ENCODE peak calls at places on chromosome 15, in nine cellular contexts. F, B, Y, U, K, P, X, E and D are unnamed samples.

GRCh38 chr15:65309882-65310418 is 5.5 kb downstream of the RNU5B-1 start:
- DNase-seq in F (peak; percentile 30), B (no peak), Y (no peak), U (no peak), K (no peak), P (no peak), X (no peak), E (no peak), D (no peak)

GRCh38 chr15:23642413-23643044 is 5.1 kb downstream of the MAGEL2 start:
- DNase-seq in F (peak; percentile 58), B (peak; percentile 46), Y (peak; percentile 83), U (no peak), K (peak; percentile 24), P (peak; percentile 38), X (peak; percentile 8), E (peak; percentile 46), D (peak; percentile 70)

GRCh38 chr15:94262201-94262600 is 30.8 kb downstream of the MCTP2 start:
- DNase-seq in F (no peak), B (no peak), Y (no peak), U (no peak), K (no peak), P (no peak), X (no peak), E (no peak), D (no peak)

GRCh38 chr15:56732135-56732880 is 1.0 kb downstream of the ZNF280D start:
- DNase-seq in F (peak; percentile 17), B (peak; percentile 20), Y (no peak), U (no peak), K (no peak), P (no peak), X (no peak), E (peak; percentile 43), D (peak; percentile 40)

GRCh38 chr15:68719676-68720075 is 101.0 kb downstream of the ANP32A start:
- DNase-seq in F (no peak), B (no peak), Y (no peak), U (no peak), K (no peak), P (no peak), X (no peak), E (no peak), D (no peak)

GRCh38 chr15:75151214-75152128 is 50.2 kb upstream of the C15orf39 start:
- DNase-seq in F (no peak), B (no peak), Y (no peak), U (no peak), K (no peak), P (no peak), X (no peak), E (no peak), D (no peak)

GRCh38 chr15:46732060-46732459 is 985.2 kb upstream of the SEMA6D start:
- DNase-seq in F (no peak), B (no peak), Y (no peak), U (no peak), K (no peak), P (no peak), X (no peak), E (no peak), D (no peak)

GRCh38 chr15:74725241-74725774 is at the start of gene CYP1A1:
- DNase-seq in F (peak; percentile 33), B (no peak), Y (no peak), U (peak; percentile 24), K (no peak), P (no peak), X (peak; percentile 10), E (peak; percentile 23), D (peak; percentile 75)

GRCh38 chr15:74897300-74897701 is 7.5 kb downstream of the MPI start:
- DNase-seq in F (no peak), B (no peak), Y (no peak), U (no peak), K (no peak), P (no peak), X (no peak), E (no peak), D (no peak)

GRCh38 chr15:90315276-90315982 is 36.7 kb upstream of the ZNF774 start:
- DNase-seq in F (peak; percentile 13), B (peak; percentile 25), Y (peak; percentile 77), U (no peak), K (no peak), P (no peak), X (no peak), E (peak; percentile 40), D (no peak)

GRCh38 chr15:99129644-99130043 is 24.8 kb downstream of the SYNM start:
- DNase-seq in F (no peak), B (no peak), Y (no peak), U (no peak), K (no peak), P (no peak), X (no peak), E (no peak), D (no peak)

GRCh38 chr15:72771329-72771725 is 12.2 kb downstream of the ADPGK start:
- DNase-seq in F (no peak), B (no peak), Y (no peak), U (no peak), K (no peak), P (no peak), X (no peak), E (no peak), D (no peak)

GRCh38 chr15:82165948-82166376 is 96.6 kb downstream of the EFL1 start:
- DNase-seq in F (no peak), B (no peak), Y (no peak), U (no peak), K (no peak), P (no peak), X (no peak), E (peak; percentile 58), D (no peak)

GRCh38 chr15:58228708-58229107 is 90.5 kb downstream of the AQP9 start:
- DNase-seq in F (peak; percentile 14), B (peak; percentile 78), Y (no peak), U (no peak), K (no peak), P (no peak), X (no peak), E (peak; percentile 12), D (no peak)

GRCh38 chr15:41258706-41259471 is 27.8 kb downstream of the CHP1 start:
- DNase-seq in F (peak; percentile 60), B (no peak), Y (peak; percentile 40), U (no peak), K (no peak), P (no peak), X (no peak), E (no peak), D (no peak)

GRCh38 chr15:80507638-80508316 is 103.6 kb downstream of the ARNT2 start:
- DNase-seq in F (peak; percentile 13), B (peak; percentile 80), Y (no peak), U (no peak), K (no peak), P (no peak), X (no peak), E (no peak), D (no peak)

GRCh38 chr15:23569513-23569912 is 4.0 kb downstream of the MKRN3 start:
- DNase-seq in F (no peak), B (no peak), Y (no peak), U (no peak), K (no peak), P (no peak), X (no peak), E (no peak), D (no peak)

GRCh38 chr15:59553879-59554735 is 57.5 kb upstream of the GCNT3 start:
- DNase-seq in F (peak; percentile 54), B (peak; percentile 12), Y (no peak), U (no peak), K (no peak), P (peak; percentile 47), X (no peak), E (peak; percentile 46), D (peak; percentile 26)

GRCh38 chr15:74627766-74628165 is 12.1 kb downstream of the CLK3 start:
- DNase-seq in F (no peak), B (no peak), Y (no peak), U (no peak), K (no peak), P (no peak), X (no peak), E (no peak), D (peak; percentile 2)

GRCh38 chr15:64163662-64164362 is 990 bp upstream of the PPIB start:
- DNase-seq in F (no peak), B (no peak), Y (no peak), U (no peak), K (no peak), P (no peak), X (no peak), E (peak; percentile 76), D (no peak)

GRCh38 chr15:58462547-58462946 is 30.8 kb downstream of the LIPC start:
- DNase-seq in F (no peak), B (no peak), Y (no peak), U (no peak), K (no peak), P (peak; percentile 38), X (no peak), E (no peak), D (no peak)

GRCh38 chr15:29289179-29289578 is 19.6 kb upstream of the NSMCE3 start:
- DNase-seq in F (no peak), B (no peak), Y (no peak), U (no peak), K (no peak), P (no peak), X (no peak), E (no peak), D (no peak)

GRCh38 chr15:39242345-39242744 is 338.5 kb upstream of the THBS1 start:
- DNase-seq in F (peak; percentile 85), B (peak; percentile 73), Y (no peak), U (no peak), K (no peak), P (no peak), X (no peak), E (no peak), D (no peak)

GRCh38 chr15:96058103-96058851 is 272.2 kb upstream of the NR2F2 start:
- DNase-seq in F (no peak), B (no peak), Y (peak; percentile 18), U (no peak), K (no peak), P (no peak), X (no peak), E (no peak), D (no peak)

GRCh38 chr15:66802087-66803001 is 100.3 kb downstream of the SMAD6 start:
- DNase-seq in F (no peak), B (peak; percentile 27), Y (no peak), U (no peak), K (no peak), P (no peak), X (no peak), E (peak; percentile 42), D (no peak)